ENCODE peak calls at places on chromosomes 2 and 18, in six cellular contexts. H is fibroblast of lung, G is GM06990, C is colonic mucosa, L is astrocyte, B is fibroblast of villous mesenchyme. F is an unnamed sample.

GRCh38 chr2:99636432-99637034 is 146.7 kb upstream of the REV1 start:
- DNase-seq in H (no peak), G (no peak), C (peak), L (no peak), B (no peak), F (no peak)

GRCh38 chr2:162390801-162391200 is 46.9 kb downstream of the GCA start:
- DNase-seq in H (no peak), G (no peak), C (no peak), L (no peak), B (no peak), F (no peak)

GRCh38 chr2:2791031-2791430 is 460.0 kb upstream of the MYT1L start:
- DNase-seq in H (no peak), G (no peak), C (no peak), L (no peak), B (no peak), F (no peak)

GRCh38 chr2:54664238-54664786 is 59.1 kb upstream of the EML6 start:
- DNase-seq in H (no peak), G (no peak), C (no peak), L (no peak), B (no peak), F (no peak)

GRCh38 chr18:61466736-61467135 is 133.5 kb downstream of the CDH20 start:
- DNase-seq in H (no peak), G (no peak), C (no peak), L (no peak), B (no peak), F (no peak)

GRCh38 chr18:76592096-76592495 is 97.1 kb upstream of the ZNF516 start:
- DNase-seq in H (no peak), G (no peak), C (no peak), L (no peak), B (no peak), F (no peak)

GRCh38 chr18:13809025-13809384 is 14.9 kb upstream of the MC5R start:
- DNase-seq in H (no peak), G (no peak), C (peak), L (no peak), B (no peak), F (no peak)

GRCh38 chr2:120596990-120597594 is 138.6 kb upstream of the GLI2 start:
- DNase-seq in H (peak), G (no peak), C (no peak), L (peak), B (peak), F (no peak)

GRCh38 chr2:207624170-207625013 is 802 bp downstream of the METTL21A start:
- DNase-seq in H (peak), G (peak), C (peak), L (peak), B (peak), F (peak)

GRCh38 chr18:68791801-68792200 is 6.1 kb upstream of the CCDC102B start:
- DNase-seq in H (peak), G (no peak), C (no peak), L (no peak), B (peak), F (no peak)

GRCh38 chr2:149767516-149767974 is 180.0 kb upstream of the MMADHC start:
- DNase-seq in H (peak), G (no peak), C (no peak), L (peak), B (peak), F (no peak)

GRCh38 chr2:137050949-137051348 is 285.6 kb downstream of the THSD7B start:
- DNase-seq in H (no peak), G (no peak), C (no peak), L (no peak), B (no peak), F (peak)

GRCh38 chr18:64994370-64994769 is 756.4 kb upstream of the CDH7 start:
- DNase-seq in H (no peak), G (no peak), C (no peak), L (no peak), B (no peak), F (no peak)
- H3K4me3 ChIP-seq in H (no peak), G (no peak), C (no peak), L (no peak), B (no peak), F (no peak)

GRCh38 chr2:1741851-1742250 is 2.5 kb downstream of the PXDN start:
- DNase-seq in H (no peak), G (no peak), C (no peak), L (no peak), B (no peak), F (no peak)
- H3K4me3 ChIP-seq in H (peak), G (no peak), C (no peak), L (peak), B (peak), F (no peak)

GRCh38 chr2:20209373-20210109 is 15.4 kb downstream of the SDC1 start:
- DNase-seq in H (no peak), G (no peak), C (no peak), L (no peak), B (no peak), F (no peak)
- H3K4me3 ChIP-seq in H (no peak), G (no peak), C (no peak), L (no peak), B (no peak), F (no peak)

GRCh38 chr2:197838036-197838435 is 33.6 kb downstream of the PLCL1 start:
- DNase-seq in H (peak), G (peak), C (no peak), L (peak), B (peak), F (peak)
- H3K4me3 ChIP-seq in H (peak), G (no peak), C (no peak), L (no peak), B (no peak), F (no peak)

GRCh38 chr2:157789933-157790511 is 86.1 kb downstream of the ACVR1 start:
- DNase-seq in H (peak), G (no peak), C (peak), L (no peak), B (no peak), F (peak)
- H3K4me3 ChIP-seq in H (no peak), G (no peak), C (no peak), L (no peak), B (no peak), F (no peak)

DNA sequence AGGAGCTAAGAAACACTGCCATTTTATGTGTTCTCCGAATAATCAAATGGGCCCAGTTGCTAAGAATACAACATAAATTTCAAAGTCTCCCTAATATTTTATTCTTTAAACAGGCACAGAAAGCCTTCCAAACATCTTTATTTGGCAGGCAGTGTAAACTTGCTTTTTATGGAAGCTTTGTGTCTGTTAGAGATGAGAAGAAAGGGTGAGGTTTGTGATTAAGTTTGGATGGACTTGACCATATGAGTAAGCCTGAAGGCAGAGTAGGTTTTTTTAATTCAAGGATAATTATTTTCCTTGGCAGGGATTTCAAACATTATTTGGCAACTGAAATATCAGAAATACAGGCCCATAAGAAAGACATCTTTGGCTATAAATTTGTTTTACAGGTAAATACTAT is 62.9 kb downstream of the COX7A2L start:
- DNase-seq in H (peak), G (no peak), C (no peak), L (peak), B (no peak), F (no peak)
- H3K4me3 ChIP-seq in H (no peak), G (no peak), C (no peak), L (no peak), B (no peak), F (no peak)

GRCh38 chr2:96549466-96549785 is 12.9 kb downstream of the ARID5A start:
- DNase-seq in H (no peak), G (no peak), C (no peak), L (no peak), B (no peak), F (no peak)
- H3K4me3 ChIP-seq in H (no peak), G (no peak), C (no peak), L (no peak), B (no peak), F (no peak)

GRCh38 chr18:70234667-70235459 is 29.4 kb upstream of the RTTN start:
- DNase-seq in H (peak), G (no peak), C (no peak), L (peak), B (peak), F (peak)
- H3K4me3 ChIP-seq in H (no peak), G (no peak), C (no peak), L (no peak), B (peak), F (no peak)

F was measured in GM12865.